ENCODE peak calls at places on chromosomes 16 and 17, in six cellular contexts. One of them, this sample, is unnamed.

GRCh38 chr17:15947976-15948752 is 3.2 kb downstream of the ADORA2B start:
- DNase-seq in G401: no peak
- DNase-seq in HT1080: no peak
- DNase-seq in testis: no peak
- DNase-seq in OCI-LY7: no peak
- DNase-seq in NCI-H1105 treated with DMSO at 0.1 percent for 48 hours: no peak
- DNase-seq in this sample: no peak

GRCh38 chr16:1770328-1771071 is 843 bp downstream of the NME3 start:
- DNase-seq in G401: peak
- DNase-seq in NCI-H1105 treated with DMSO at 0.1 percent for 48 hours: peak
- DNase-seq in OCI-LY7: peak
- DNase-seq in testis: peak
- DNase-seq in HT1080: no peak
- DNase-seq in this sample: peak

GRCh38 chr17:27975146-27976011 is 67.1 kb upstream of the NLK start:
- DNase-seq in HT1080: peak
- DNase-seq in NCI-H1105 treated with DMSO at 0.1 percent for 48 hours: no peak
- DNase-seq in OCI-LY7: no peak
- DNase-seq in testis: no peak
- DNase-seq in G401: no peak
- DNase-seq in this sample: peak

GRCh38 chr16:89507219-89507833 is 877 bp upstream of the SPG7 start:
- DNase-seq in G401: peak
- DNase-seq in OCI-LY7: no peak
- DNase-seq in HT1080: no peak
- DNase-seq in testis: peak
- DNase-seq in NCI-H1105 treated with DMSO at 0.1 percent for 48 hours: no peak
- DNase-seq in this sample: no peak

GRCh38 chr17:37158290-37158689 is 209.5 kb downstream of the AATF start:
- DNase-seq in NCI-H1105 treated with DMSO at 0.1 percent for 48 hours: no peak
- DNase-seq in HT1080: no peak
- DNase-seq in testis: no peak
- DNase-seq in OCI-LY7: no peak
- DNase-seq in G401: no peak
- DNase-seq in this sample: no peak

GRCh38 chr17:78925662-78926555 is 722 bp upstream of the TIMP2 start:
- DNase-seq in testis: peak
- DNase-seq in NCI-H1105 treated with DMSO at 0.1 percent for 48 hours: no peak
- DNase-seq in OCI-LY7: no peak
- DNase-seq in G401: peak
- DNase-seq in HT1080: no peak
- DNase-seq in this sample: peak

GRCh38 chr17:72691017-72691416 is 401.5 kb downstream of the SLC39A11 start:
- DNase-seq in HT1080: no peak
- DNase-seq in OCI-LY7: no peak
- DNase-seq in NCI-H1105 treated with DMSO at 0.1 percent for 48 hours: no peak
- DNase-seq in testis: no peak
- DNase-seq in G401: no peak
- DNase-seq in this sample: no peak

GRCh38 chr17:6135996-6136395 is 65.8 kb downstream of the WSCD1 start:
- DNase-seq in G401: peak
- DNase-seq in OCI-LY7: no peak
- DNase-seq in HT1080: no peak
- DNase-seq in NCI-H1105 treated with DMSO at 0.1 percent for 48 hours: no peak
- DNase-seq in testis: no peak
- DNase-seq in this sample: no peak

GRCh38 chr16:29820271-29820701 is at the start of gene MVP:
- DNase-seq in testis: peak
- DNase-seq in G401: no peak
- DNase-seq in HT1080: peak
- DNase-seq in OCI-LY7: peak
- DNase-seq in NCI-H1105 treated with DMSO at 0.1 percent for 48 hours: peak
- DNase-seq in this sample: peak

GRCh38 chr17:81237591-81238489 is 1.0 kb downstream of the TEPSIN start:
- DNase-seq in G401: no peak
- DNase-seq in OCI-LY7: peak
- DNase-seq in testis: no peak
- DNase-seq in NCI-H1105 treated with DMSO at 0.1 percent for 48 hours: peak
- DNase-seq in HT1080: no peak
- DNase-seq in this sample: no peak

GRCh38 chr17:34299918-34300600 is 14.5 kb downstream of the CCL11 start:
- DNase-seq in NCI-H1105 treated with DMSO at 0.1 percent for 48 hours: peak
- DNase-seq in OCI-LY7: no peak
- DNase-seq in G401: no peak
- DNase-seq in testis: no peak
- DNase-seq in HT1080: no peak
- DNase-seq in this sample: peak

GRCh38 chr17:40340880-40341807 is 23.4 kb downstream of the GJD3 start:
- DNase-seq in OCI-LY7: peak
- DNase-seq in G401: peak
- DNase-seq in HT1080: no peak
- DNase-seq in NCI-H1105 treated with DMSO at 0.1 percent for 48 hours: peak
- DNase-seq in testis: peak
- DNase-seq in this sample: peak

GRCh38 chr17:81923302-81924260 is 4.0 kb downstream of the MAFG start:
- DNase-seq in G401: peak
- DNase-seq in HT1080: peak
- DNase-seq in testis: peak
- DNase-seq in NCI-H1105 treated with DMSO at 0.1 percent for 48 hours: no peak
- DNase-seq in OCI-LY7: no peak
- DNase-seq in this sample: peak

GRCh38 chr16:11472410-11472809 is 114.3 kb downstream of the LITAF start:
- DNase-seq in HT1080: no peak
- DNase-seq in OCI-LY7: no peak
- DNase-seq in NCI-H1105 treated with DMSO at 0.1 percent for 48 hours: no peak
- DNase-seq in G401: no peak
- DNase-seq in testis: no peak
- DNase-seq in this sample: no peak

GRCh38 chr16:57538235-57538711 is 1.9 kb upstream of the CCDC102A start:
- DNase-seq in G401: no peak
- DNase-seq in OCI-LY7: no peak
- DNase-seq in NCI-H1105 treated with DMSO at 0.1 percent for 48 hours: no peak
- DNase-seq in testis: no peak
- DNase-seq in HT1080: no peak
- DNase-seq in this sample: no peak

GRCh38 chr17:63542942-63543821 is 7.1 kb upstream of the DCAF7 start:
- DNase-seq in NCI-H1105 treated with DMSO at 0.1 percent for 48 hours: no peak
- DNase-seq in G401: no peak
- DNase-seq in testis: no peak
- DNase-seq in OCI-LY7: no peak
- DNase-seq in HT1080: no peak
- DNase-seq in this sample: no peak

GRCh38 chr16:50478021-50478772 is 70.0 kb upstream of the NKD1 start:
- DNase-seq in OCI-LY7: no peak
- DNase-seq in NCI-H1105 treated with DMSO at 0.1 percent for 48 hours: peak
- DNase-seq in testis: no peak
- DNase-seq in G401: no peak
- DNase-seq in HT1080: no peak
- DNase-seq in this sample: no peak

GRCh38 chr16:57301126-57301817 is 16.8 kb upstream of the PLLP start:
- DNase-seq in testis: peak
- DNase-seq in OCI-LY7: no peak
- DNase-seq in HT1080: no peak
- DNase-seq in NCI-H1105 treated with DMSO at 0.1 percent for 48 hours: no peak
- DNase-seq in G401: no peak
- DNase-seq in this sample: no peak

GRCh38 chr17:28478940-28479615 is 5.6 kb downstream of the SLC13A2 start:
- DNase-seq in testis: no peak
- DNase-seq in OCI-LY7: no peak
- DNase-seq in G401: no peak
- DNase-seq in HT1080: no peak
- DNase-seq in NCI-H1105 treated with DMSO at 0.1 percent for 48 hours: no peak
- DNase-seq in this sample: no peak

GRCh38 chr16:17556276-17557052 is 85.7 kb upstream of the XYLT1 start:
- DNase-seq in testis: no peak
- DNase-seq in G401: no peak
- DNase-seq in NCI-H1105 treated with DMSO at 0.1 percent for 48 hours: peak
- DNase-seq in HT1080: peak
- DNase-seq in OCI-LY7: peak
- DNase-seq in this sample: peak